ENCODE peak calls at places on chromosomes 5 and 9, in four cellular contexts. D, H, G and R are unnamed samples.

GRCh38 chr5:53246042-53246836 is 136.7 kb upstream of the MOCS2 start:
- DNase-seq in D (no peak), H (no peak), G (peak), R (peak)

GRCh38 chr5:73443725-73444498 is 4.7 kb downstream of the FOXD1 start:
- DNase-seq in D (no peak), H (no peak), G (no peak), R (no peak)

GRCh38 chr5:28408186-28408585 is 1369.8 kb upstream of the CDH9 start:
- DNase-seq in D (no peak), H (no peak), G (peak), R (no peak)

GRCh38 chr9:136474974-136475865 is 7.6 kb downstream of the SEC16A start:
- DNase-seq in D (no peak), H (no peak), G (no peak), R (no peak)

GRCh38 chr5:160174290-160174689 is 55.0 kb upstream of the FABP6 start:
- DNase-seq in D (no peak), H (no peak), G (no peak), R (no peak)

GRCh38 chr5:77138981-77139380 is 51.9 kb upstream of the ZBED3 start:
- DNase-seq in D (no peak), H (peak), G (no peak), R (no peak)

GRCh38 chr5:151150484-151151262 is 6.9 kb downstream of the ANXA6 start:
- DNase-seq in D (peak), H (no peak), G (no peak), R (no peak)

GRCh38 chr5:124825250-124825982 is 79.0 kb upstream of the ZNF608 start:
- DNase-seq in D (no peak), H (no peak), G (no peak), R (no peak)

GRCh38 chr5:45225571-45226031 is 416.9 kb downstream of the MRPS30 start:
- DNase-seq in D (no peak), H (no peak), G (no peak), R (no peak)

GRCh38 chr9:16450578-16450977 is 419.9 kb downstream of the BNC2 start:
- DNase-seq in D (no peak), H (no peak), G (no peak), R (no peak)

GRCh38 chr9:2876726-2877125 is 32.8 kb upstream of the PUM3 start:
- DNase-seq in D (no peak), H (no peak), G (no peak), R (no peak)

GRCh38 chr5:39475055-39475454 is 50.3 kb upstream of the DAB2 start:
- DNase-seq in D (no peak), H (no peak), G (no peak), R (no peak)

GRCh38 chr5:100643473-100643872 is 108.3 kb downstream of the FAM174A start:
- DNase-seq in D (no peak), H (no peak), G (peak), R (no peak)

GRCh38 chr5:40112875-40113274 is 566.8 kb upstream of the PTGER4 start:
- DNase-seq in D (no peak), H (no peak), G (no peak), R (no peak)

GRCh38 chr9:4299006-4299795 is 667 bp downstream of the GLIS3 start:
- DNase-seq in D (no peak), H (peak), G (peak), R (no peak)

GRCh38 chr9:117488659-117489058 is 73.8 kb upstream of the ASTN2 start:
- DNase-seq in D (no peak), H (no peak), G (no peak), R (no peak)

GRCh38 chr5:77774981-77775772 is 962 bp downstream of the TBCA start:
- DNase-seq in D (no peak), H (no peak), G (peak), R (no peak)

GRCh38 chr5:82019342-82020138 is 47.7 kb downstream of the ATG10 start:
- DNase-seq in D (no peak), H (no peak), G (no peak), R (no peak)

GRCh38 chr5:135651156-135651555 is 72.4 kb upstream of the CXCL14 start:
- DNase-seq in D (no peak), H (no peak), G (peak), R (peak)

GRCh38 chr5:38463634-38464521 is 92.6 kb downstream of the LIFR start:
- DNase-seq in D (no peak), H (no peak), G (peak), R (peak)

GRCh38 chr9:37903831-37904646 is at the start of gene SLC25A51:
- DNase-seq in D (peak), H (peak), G (peak), R (peak)

GRCh38 chr9:136051568-136052432 is 43.3 kb downstream of the NACC2 start:
- DNase-seq in D (no peak), H (peak), G (peak), R (peak)

GRCh38 chr5:142982821-142983200 is 212.6 kb downstream of the ARHGAP26 start:
- DNase-seq in D (no peak), H (no peak), G (no peak), R (no peak)

GRCh38 chr5:92850886-92851285 is 730.1 kb downstream of the NR2F1-AS1 start:
- DNase-seq in D (no peak), H (no peak), G (no peak), R (no peak)

GRCh38 chr5:122183098-122183794 is 53.9 kb downstream of the ZNF474 start:
- DNase-seq in D (no peak), H (peak), G (peak), R (peak)

DNA sequence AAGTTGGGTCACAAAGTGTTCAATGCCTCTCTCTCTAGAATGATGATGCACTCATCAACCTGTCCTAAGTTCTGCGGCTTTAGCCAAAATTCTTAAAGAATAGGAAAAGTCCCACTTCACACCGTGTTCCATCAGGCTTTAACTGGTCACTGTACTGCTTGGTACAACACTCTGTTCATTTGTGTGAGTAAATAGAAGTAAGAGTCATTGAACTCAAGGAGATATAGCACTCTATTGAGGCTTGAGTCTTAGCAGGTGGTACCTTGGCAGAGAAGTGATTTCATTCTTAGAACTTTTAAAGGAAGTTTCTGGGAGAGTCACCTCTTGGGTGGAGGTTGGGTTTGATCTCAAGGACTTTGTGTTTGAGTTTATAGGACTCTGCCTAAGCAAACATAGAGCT is 92.6 kb downstream of the TENT4A start:
- DNase-seq in D (no peak), H (no peak), G (no peak), R (no peak)
- H3K27ac ChIP-seq in D (no peak), H (no peak), G (no peak), R (no peak)

GRCh38 chr9:9963861-9964260 is 648.9 kb downstream of the PTPRD start:
- DNase-seq in D (no peak), H (no peak), G (no peak), R (no peak)
- H3K27ac ChIP-seq in D (no peak), H (no peak), G (no peak), R (no peak)

GRCh38 chr5:172453986-172454354 is 355 bp downstream of the SH3PXD2B start:
- DNase-seq in D (no peak), H (peak), G (no peak), R (no peak)

GRCh38 chr5:172451771-172452197 is 2.5 kb downstream of the SH3PXD2B start:
- DNase-seq in D (no peak), H (no peak), G (peak), R (peak)

GRCh38 chr5:172452398-172453205 is 1.7 kb downstream of the SH3PXD2B start:
- DNase-seq in D (no peak), H (no peak), G (peak), R (no peak)

GRCh38 chr5:172454355-172455086 is at the start of gene SH3PXD2B:
- DNase-seq in D (peak), H (peak), G (peak), R (no peak)

DNA sequence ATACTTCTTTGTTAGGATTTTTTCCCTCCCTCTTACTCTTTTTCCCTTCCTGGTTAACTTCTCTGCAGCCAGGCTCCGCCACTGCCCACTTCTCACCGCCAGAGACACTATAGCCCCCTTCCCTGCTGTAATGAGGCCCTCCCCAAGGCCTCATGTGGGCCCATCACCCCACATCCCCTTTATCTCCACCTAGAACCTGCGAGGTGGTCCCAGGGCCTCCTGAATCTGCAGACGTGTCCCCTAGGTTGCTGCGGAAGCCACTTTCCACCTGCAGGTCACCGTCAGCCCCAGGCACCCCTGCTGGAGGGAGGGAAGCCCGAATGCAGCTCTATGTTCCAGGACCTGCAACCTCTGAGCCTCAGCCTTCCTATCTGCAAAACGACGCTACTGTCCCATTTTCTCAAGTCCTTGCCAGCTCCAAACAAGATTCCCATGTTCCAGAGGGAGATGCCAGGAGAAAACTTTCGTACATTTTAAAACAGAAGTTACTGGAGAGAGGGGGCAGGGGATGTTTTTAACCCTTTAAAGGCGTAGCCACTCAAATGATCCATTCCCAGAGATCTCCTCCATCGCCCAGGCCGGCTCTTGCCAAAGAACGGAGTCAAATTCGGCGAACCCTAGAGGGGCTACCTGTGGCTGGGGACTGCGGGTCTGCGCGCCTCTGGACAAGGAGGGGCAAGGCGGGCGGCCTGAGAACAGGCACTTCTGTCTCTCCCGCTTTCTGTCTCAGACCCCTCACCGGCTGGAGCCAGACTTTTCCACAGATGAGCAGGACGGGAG is 929 bp downstream of the SH3PXD2B start:
- DNase-seq in D (no peak), H (no peak), G (no peak), R (no peak)
- H3K27ac ChIP-seq in D (no peak), H (peak), G (no peak), R (peak)

DNA sequence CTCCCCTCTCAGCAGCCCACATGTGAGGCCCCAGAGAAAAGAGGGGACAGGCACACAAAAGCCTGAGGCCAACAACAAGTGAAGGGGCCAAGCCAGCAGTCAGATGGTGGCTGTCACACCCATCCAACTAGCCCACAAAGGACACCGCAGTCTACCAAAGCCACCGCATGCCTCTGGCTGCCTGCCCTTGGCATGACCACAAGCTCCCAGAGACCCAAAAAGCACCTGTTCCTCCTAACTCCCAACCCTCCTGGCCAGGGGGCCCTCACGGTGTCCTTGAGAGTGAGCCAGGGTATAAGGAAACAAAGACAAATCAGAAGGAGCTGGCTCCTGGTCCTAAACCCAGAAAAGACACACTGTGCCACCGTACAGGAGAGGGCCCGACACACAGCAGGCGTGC is 77.8 kb upstream of the LRRTM2 start:
- DNase-seq in D (no peak), H (peak), G (no peak), R (no peak)
- H3K27ac ChIP-seq in D (no peak), H (peak), G (no peak), R (no peak)

DNA sequence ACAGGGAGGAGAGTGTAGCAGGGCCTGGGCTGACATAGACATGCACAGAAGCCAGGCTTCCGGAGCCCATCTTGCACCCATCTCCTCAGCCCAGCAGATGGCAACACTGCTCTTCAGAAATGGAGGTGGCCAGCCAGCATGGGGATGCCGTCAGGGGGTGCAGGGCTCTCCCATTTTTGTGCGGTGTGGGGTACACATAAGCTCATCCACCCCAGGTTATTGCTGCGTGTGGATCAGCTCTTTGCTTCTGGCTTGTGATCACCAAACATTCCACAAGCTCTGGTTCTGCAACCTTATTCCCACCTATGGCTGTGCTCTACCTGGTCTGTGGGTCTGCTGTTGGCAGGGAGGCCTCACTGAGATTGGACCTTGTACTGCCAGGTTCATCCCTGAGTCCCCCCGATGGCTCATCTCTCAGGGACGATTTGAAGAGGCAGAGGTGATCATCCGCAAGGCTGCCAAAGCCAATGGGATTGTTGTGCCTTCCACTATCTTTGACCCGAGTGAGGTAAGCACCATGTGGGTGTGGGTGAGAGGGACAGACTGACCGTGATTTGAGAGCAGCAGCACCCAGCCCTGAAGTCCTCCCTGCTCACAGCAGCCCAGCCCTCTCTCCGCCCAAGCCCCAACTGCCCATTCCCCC is 17.3 kb downstream of the SLC22A5 start:
- DNase-seq in D (peak), H (peak), G (peak), R (no peak)
- H3K27ac ChIP-seq in D (no peak), H (peak), G (peak), R (peak)

GRCh38 chr9:95491543-95492330 is 25.0 kb downstream of the PTCH1 start:
- DNase-seq in D (no peak), H (no peak), G (no peak), R (no peak)

GRCh38 chr9:95486318-95486717 is 30.5 kb downstream of the PTCH1 start:
- DNase-seq in D (no peak), H (peak), G (no peak), R (no peak)

GRCh38 chr9:95484225-95484624 is 32.5 kb downstream of the PTCH1 start:
- DNase-seq in D (no peak), H (no peak), G (no peak), R (no peak)

GRCh38 chr9:95494022-95494415 is 22.8 kb downstream of the PTCH1 start:
- DNase-seq in D (no peak), H (no peak), G (peak), R (no peak)

GRCh38 chr9:95488971-95489370 is 27.8 kb downstream of the PTCH1 start:
- DNase-seq in D (no peak), H (no peak), G (no peak), R (no peak)
- H3K27ac ChIP-seq in D (no peak), H (no peak), G (no peak), R (no peak)

GRCh38 chr9:134411451-134412297 is 85.4 kb downstream of the RXRA start:
- DNase-seq in D (no peak), H (no peak), G (no peak), R (no peak)
- H3K27ac ChIP-seq in D (no peak), H (no peak), G (no peak), R (no peak)

DNA sequence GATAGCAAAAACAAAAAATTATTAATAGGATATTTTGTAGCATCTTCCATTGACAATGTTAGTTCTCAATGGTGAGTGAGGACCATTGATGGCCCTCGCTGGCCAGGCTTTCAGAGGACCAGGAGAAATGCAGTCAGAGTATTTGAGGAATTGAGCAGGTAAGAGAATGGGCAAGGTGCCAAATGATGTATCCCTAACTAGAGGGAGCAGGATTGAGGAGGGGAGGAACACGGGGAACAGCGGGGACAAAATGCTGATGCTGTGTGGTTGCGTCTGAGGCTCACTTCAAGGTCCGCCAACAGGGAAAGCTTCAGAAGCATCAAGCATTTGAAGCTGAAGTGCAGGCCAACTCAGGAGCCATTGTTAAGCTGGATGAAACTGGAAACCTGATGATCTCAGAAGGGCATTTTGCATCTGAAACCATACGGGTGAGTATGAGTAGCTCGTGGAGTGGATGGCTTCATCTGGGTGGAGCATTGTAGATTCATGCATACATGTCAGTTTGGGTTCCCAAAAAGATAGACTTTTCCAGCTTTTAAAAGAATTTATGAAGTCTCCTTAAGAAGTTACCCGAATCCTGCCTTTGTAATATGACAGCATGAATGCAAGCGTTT is 16.2 kb downstream of the SPTAN1 start:
- DNase-seq in D (no peak), H (no peak), G (no peak), R (no peak)
- H3K27ac ChIP-seq in D (no peak), H (no peak), G (no peak), R (no peak)